ENCODE peak calls at places on chromosomes 2 and 18, in four cellular contexts. H, J, L and D are unnamed samples.

GRCh38 chr2:236636261-236636660 is 66.6 kb downstream of the ACKR3 start:
- DNase-seq in L (no peak), J (no peak), H (no peak), D (no peak)

GRCh38 chr2:210577263-210578071 is 21.1 kb downstream of the CPS1 start:
- DNase-seq in J (peak; percentile 63), H (peak; percentile 87), L (peak; percentile 67), D (peak; percentile 70)

GRCh38 chr2:159148891-159149290 is 137.6 kb downstream of the WDSUB1 start:
- DNase-seq in L (no peak), H (no peak), J (peak; percentile 47), D (no peak)

GRCh38 chr2:46774499-46775228 is 140.9 kb downstream of the MCFD2 start:
- DNase-seq in J (no peak), H (no peak), L (no peak), D (no peak)

GRCh38 chr18:22428672-22429071 is 11.0 kb upstream of the CTAGE1 start:
- DNase-seq in L (no peak), H (no peak), J (no peak), D (no peak)

GRCh38 chr18:79241755-79242154 is 154.0 kb upstream of the NFATC1 start:
- DNase-seq in J (no peak), H (no peak), L (no peak), D (peak; percentile 21)

GRCh38 chr2:68059769-68060525 is 2.9 kb downstream of the C1D start:
- DNase-seq in H (no peak), J (no peak), L (no peak), D (no peak)

GRCh38 chr2:234771985-234772774 is 179.6 kb upstream of the SH3BP4 start:
- DNase-seq in H (no peak), J (no peak), L (peak; percentile 56), D (no peak)

GRCh38 chr18:76496200-76496890 is 1.3 kb upstream of the ZNF516 start:
- DNase-seq in L (peak; percentile 87), H (peak; percentile 80), J (peak; percentile 88), D (peak; percentile 69)

GRCh38 chr2:212284166-212284565 is 254.4 kb downstream of the ERBB4 start:
- DNase-seq in L (no peak), J (peak; percentile 56), H (no peak), D (no peak)

GRCh38 chr18:11880586-11881304 is 27.4 kb downstream of the MPPE1 start:
- DNase-seq in H (no peak), J (no peak), L (no peak), D (no peak)

GRCh38 chr2:236685979-236686520 is 116.4 kb downstream of the ACKR3 start:
- DNase-seq in L (no peak), H (no peak), J (no peak), D (no peak)

GRCh38 chr18:36064027-36064808 is 3.1 kb downstream of the RPRD1A start:
- DNase-seq in L (no peak), J (no peak), H (peak; percentile 48), D (no peak)

GRCh38 chr2:202671317-202672035 is 36.7 kb downstream of the FAM117B start:
- DNase-seq in L (no peak), H (no peak), J (no peak), D (no peak)

GRCh38 chr2:120109186-120110061 is 96.5 kb downstream of the EPB41L5 start:
- DNase-seq in L (peak; percentile 65), H (no peak), J (no peak), D (peak; percentile 57)

GRCh38 chr2:145253492-145253891 is 733.6 kb upstream of the ZEB2 start:
- DNase-seq in L (no peak), H (peak; percentile 3), J (no peak), D (no peak)

GRCh38 chr2:202267495-202267894 is 1.9 kb downstream of the NOP58 start:
- DNase-seq in J (no peak), L (peak; percentile 21), H (no peak), D (peak; percentile 21)

GRCh38 chr2:232218778-232219495 is 159.6 kb upstream of the ALPP start:
- DNase-seq in J (no peak), H (no peak), L (no peak), D (no peak)

GRCh38 chr2:86695053-86695691 is 24.9 kb upstream of the RMND5A start:
- DNase-seq in J (no peak), H (no peak), L (no peak), D (no peak)

GRCh38 chr2:135169900-135170753 is 118.0 kb downstream of the RAB3GAP1 start:
- DNase-seq in J (no peak), H (no peak), L (no peak), D (no peak)

GRCh38 chr18:68740966-68741365 is 26.1 kb upstream of the TMX3 start:
- DNase-seq in H (no peak), J (no peak), L (peak; percentile 29), D (no peak)

GRCh38 chr18:62131305-62131909 is 55.4 kb downstream of the PIGN start:
- DNase-seq in H (peak; percentile 75), L (peak; percentile 77), J (peak; percentile 76), D (peak; percentile 69)

GRCh38 chr18:75694292-75694691 is 266.8 kb upstream of the SMIM21 start:
- DNase-seq in J (no peak), L (no peak), H (no peak), D (no peak)

GRCh38 chr2:237677951-237678481 is 50.6 kb downstream of the LRRFIP1 start:
- DNase-seq in L (peak; percentile 99), H (no peak), J (no peak), D (no peak)

GRCh38 chr2:25558262-25558661 is 115.1 kb downstream of the DTNB start:
- DNase-seq in J (no peak), L (peak; percentile 22), H (no peak), D (peak; percentile 86)

GRCh38 chr18:13235981-13236380 is 17.4 kb downstream of the LDLRAD4 start:
- DNase-seq in J (no peak), H (no peak), L (no peak), D (no peak)

GRCh38 chr2:72235497-72236413 is 88.1 kb upstream of the CYP26B1 start:
- DNase-seq in H (no peak), L (no peak), J (no peak), D (peak; percentile 32)
- TF ChIP-seq EZH2 in H (no peak), L (no peak), J (no peak), D (no peak)

DNA sequence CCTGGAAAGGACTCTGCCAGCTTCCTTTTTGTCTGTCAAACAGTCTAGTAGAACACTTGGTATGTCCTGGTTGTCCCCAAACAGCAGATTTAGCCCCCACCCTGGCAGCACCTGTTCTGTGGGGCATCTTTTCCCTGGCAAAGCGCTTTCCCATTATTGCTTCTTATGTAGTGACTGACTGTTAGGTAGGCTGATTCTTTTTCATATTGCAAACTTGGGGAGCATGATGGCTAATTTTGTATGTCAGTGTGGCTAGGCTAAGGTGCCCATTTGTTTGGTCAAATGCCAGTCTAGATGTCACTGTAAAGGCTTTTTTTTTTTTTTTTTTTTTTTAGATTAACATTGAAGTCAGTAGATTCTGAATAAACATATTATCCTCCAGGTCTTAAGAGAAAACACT is 140.2 kb downstream of the MYCN start:
- DNase-seq in L (no peak), H (no peak), J (no peak), D (no peak)
- TF ChIP-seq CTCF in L (no peak), H (no peak), J (no peak), D (no peak)

GRCh38 chr2:168719446-168719845 is 83.0 kb upstream of the NOSTRIN start:
- DNase-seq in J (no peak), H (no peak), L (no peak), D (no peak)

GRCh38 chr2:168716839-168717238 is 85.6 kb upstream of the NOSTRIN start:
- DNase-seq in J (no peak), H (no peak), L (no peak), D (no peak)

GRCh38 chr2:168715849-168716248 is 86.6 kb upstream of the NOSTRIN start:
- DNase-seq in J (no peak), L (no peak), H (no peak), D (no peak)

GRCh38 chr2:168717790-168718502 is 84.5 kb upstream of the NOSTRIN start:
- DNase-seq in H (no peak), L (no peak), J (no peak), D (no peak)

DNA sequence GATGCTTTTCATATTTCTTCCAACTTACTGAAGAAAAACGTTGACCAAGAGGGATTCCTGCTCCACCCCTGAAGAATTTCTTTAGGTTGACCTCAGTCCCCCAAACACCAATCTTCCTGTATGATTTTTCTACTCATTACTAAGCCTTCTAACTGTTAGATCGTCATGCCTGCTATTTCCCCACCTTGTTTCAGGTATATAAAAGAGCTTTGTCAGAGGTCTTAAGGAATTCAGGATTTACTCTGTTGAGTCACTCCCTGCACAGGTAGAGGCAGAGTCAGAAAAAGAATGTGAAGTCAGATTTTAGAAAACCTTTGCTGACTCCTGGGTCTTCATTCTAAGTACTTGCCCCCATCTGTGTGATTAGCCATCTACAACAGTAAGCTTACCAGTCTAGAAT is 83.8 kb upstream of the NOSTRIN start:
- DNase-seq in L (no peak), H (no peak), J (no peak), D (no peak)
- H3K36me3 ChIP-seq in L (no peaks in the 10 kb centered on the region), H (no peaks in the 10 kb centered on the region), J (peaks cover 3% of the 10 kb centered on the region), D (no peaks in the 10 kb centered on the region)

DNA sequence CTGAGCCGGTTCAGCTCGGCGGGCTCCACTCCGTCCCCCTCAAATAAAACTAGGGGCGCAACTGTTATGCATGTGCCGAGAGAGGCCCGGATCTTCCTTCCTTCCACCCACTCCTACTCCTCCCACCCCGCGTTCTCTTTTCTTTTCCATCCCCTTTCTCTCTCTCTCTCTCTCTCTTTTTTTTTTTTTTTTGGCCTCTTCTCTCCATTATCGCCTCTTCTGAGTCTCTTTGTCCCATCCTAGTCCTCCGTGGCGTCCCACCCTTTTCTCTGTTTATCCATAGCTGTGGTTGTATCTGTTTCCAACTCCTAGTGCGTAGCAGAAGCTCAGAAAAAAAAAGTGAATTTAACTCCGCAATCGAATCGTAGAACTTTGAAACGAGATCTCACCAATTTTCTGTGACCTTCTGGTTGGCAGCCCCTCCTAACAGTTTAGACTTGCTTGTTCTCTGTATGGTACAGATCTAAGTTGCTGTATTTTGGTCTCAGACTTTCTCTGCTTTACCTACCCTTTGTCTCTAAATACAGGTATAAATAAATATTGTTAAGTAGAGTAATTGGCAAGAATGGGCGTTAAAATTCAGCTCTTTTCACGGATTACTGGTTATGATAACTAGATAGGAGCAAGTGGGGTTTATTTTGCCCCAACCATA is 3.6 kb downstream of the RAX start:
- DNase-seq in J (no peak), L (no peak), H (no peak), D (no peak)
- TF ChIP-seq EZH2 in J (no peak), L (peak; percentile 46), H (peak; percentile 92), D (no peak)

GRCh38 chr2:127511917-127512316 is 14.4 kb downstream of the IWS1 start:
- DNase-seq in J (no peak), L (no peak), H (no peak), D (no peak)
- TF ChIP-seq CTCF in J (no peak), L (no peak), H (no peak), D (no peak)

GRCh38 chr18:63488160-63488559 is 11.4 kb downstream of the SERPINB5 start:
- DNase-seq in L (no peak), H (no peak), J (no peak), D (no peak)

GRCh38 chr18:63492851-63493250 is 16.1 kb downstream of the SERPINB5 start:
- DNase-seq in J (no peak), H (no peak), L (no peak), D (no peak)
- H3K36me3 ChIP-seq in J (no peaks in the 10 kb centered on the region), H (no peaks in the 10 kb centered on the region), L (no peaks in the 10 kb centered on the region), D (no peaks in the 10 kb centered on the region)

GRCh38 chr2:20667531-20668401 is 822 bp downstream of the GDF7 start:
- DNase-seq in J (peak; percentile 53), H (peak; percentile 59), L (no peak), D (no peak)

GRCh38 chr2:20667151-20667530 is 197 bp downstream of the GDF7 start:
- DNase-seq in H (no peak), J (peak; percentile 71), L (no peak), D (no peak)

GRCh38 chr2:20666114-20666363 is 905 bp upstream of the GDF7 start:
- DNase-seq in H (peak; percentile 44), J (no peak), L (no peak), D (no peak)

GRCh38 chr2:20665261-20666113 is 1.5 kb upstream of the GDF7 start:
- DNase-seq in L (no peak), H (peak; percentile 66), J (peak; percentile 43), D (no peak)

GRCh38 chr2:20666364-20667150 is at the start of gene GDF7:
- DNase-seq in J (peak; percentile 58), H (peak; percentile 74), L (no peak), D (no peak)
- TF ChIP-seq EZH2 in J (peak; percentile 99), H (peak; percentile 84), L (no peak), D (peak; percentile 99)